ENCODE peak calls at places on chromosomes 11 and 22, in nine cellular contexts. One of them, this sample, is unnamed.

GRCh38 chr11:78161346-78161745 is 21.9 kb upstream of the ALG8 start:
- DNase-seq in uterus: no peak
- DNase-seq in A549: no peak
- DNase-seq in sigmoid colon: no peak
- DNase-seq in GM12891: no peak
- DNase-seq in prostate gland: no peak
- DNase-seq in heart left ventricle: no peak
- DNase-seq in NB4: no peak
- DNase-seq in transverse colon: no peak
- DNase-seq in this sample: no peak

GRCh38 chr11:118263694-118264567 is at the start of gene MPZL2:
- DNase-seq in heart left ventricle: no peak
- DNase-seq in A549: no peak
- DNase-seq in transverse colon: peak
- DNase-seq in GM12891: no peak
- DNase-seq in uterus: peak
- DNase-seq in prostate gland: peak
- DNase-seq in NB4: peak
- DNase-seq in sigmoid colon: no peak
- DNase-seq in this sample: peak

GRCh38 chr11:15826826-15827225 is 529.5 kb downstream of the SOX6 start:
- DNase-seq in NB4: peak
- DNase-seq in sigmoid colon: no peak
- DNase-seq in prostate gland: no peak
- DNase-seq in GM12891: peak
- DNase-seq in A549: peak
- DNase-seq in transverse colon: peak
- DNase-seq in uterus: no peak
- DNase-seq in heart left ventricle: peak
- DNase-seq in this sample: no peak

GRCh38 chr11:128938156-128938885 is 4.3 kb downstream of the TP53AIP1 start:
- DNase-seq in transverse colon: no peak
- DNase-seq in heart left ventricle: no peak
- DNase-seq in A549: no peak
- DNase-seq in prostate gland: no peak
- DNase-seq in sigmoid colon: no peak
- DNase-seq in uterus: no peak
- DNase-seq in GM12891: no peak
- DNase-seq in NB4: no peak
- DNase-seq in this sample: no peak

GRCh38 chr11:69116671-69117070 is 39.1 kb upstream of the SMIM38 start:
- DNase-seq in prostate gland: no peak
- DNase-seq in NB4: no peak
- DNase-seq in sigmoid colon: no peak
- DNase-seq in transverse colon: no peak
- DNase-seq in A549: no peak
- DNase-seq in heart left ventricle: no peak
- DNase-seq in uterus: no peak
- DNase-seq in GM12891: no peak
- DNase-seq in this sample: no peak

GRCh38 chr11:9765320-9766101 is 101.6 kb downstream of the SWAP70 start:
- DNase-seq in A549: no peak
- DNase-seq in NB4: peak
- DNase-seq in prostate gland: no peak
- DNase-seq in uterus: peak
- DNase-seq in GM12891: no peak
- DNase-seq in sigmoid colon: peak
- DNase-seq in heart left ventricle: peak
- DNase-seq in transverse colon: no peak
- DNase-seq in this sample: no peak

GRCh38 chr22:37501610-37502341 is 15.6 kb upstream of the MFNG start:
- DNase-seq in A549: peak
- DNase-seq in transverse colon: peak
- DNase-seq in prostate gland: peak
- DNase-seq in NB4: no peak
- DNase-seq in sigmoid colon: no peak
- DNase-seq in heart left ventricle: no peak
- DNase-seq in GM12891: no peak
- DNase-seq in uterus: peak
- DNase-seq in this sample: peak

GRCh38 chr11:1161410-1162152 is 3.8 kb downstream of the MUC5AC start:
- DNase-seq in heart left ventricle: no peak
- DNase-seq in transverse colon: peak
- DNase-seq in GM12891: peak
- DNase-seq in A549: no peak
- DNase-seq in NB4: no peak
- DNase-seq in uterus: no peak
- DNase-seq in prostate gland: no peak
- DNase-seq in sigmoid colon: peak
- DNase-seq in this sample: no peak

GRCh38 chr11:125167954-125168821 is 3.6 kb downstream of the PKNOX2 start:
- DNase-seq in prostate gland: peak
- DNase-seq in NB4: peak
- DNase-seq in A549: no peak
- DNase-seq in transverse colon: no peak
- DNase-seq in heart left ventricle: no peak
- DNase-seq in uterus: no peak
- DNase-seq in sigmoid colon: no peak
- DNase-seq in GM12891: no peak
- DNase-seq in this sample: no peak

GRCh38 chr11:42161886-42162285 is 702.4 kb upstream of the LRRC4C start:
- DNase-seq in prostate gland: no peak
- DNase-seq in heart left ventricle: no peak
- DNase-seq in transverse colon: no peak
- DNase-seq in GM12891: no peak
- DNase-seq in sigmoid colon: no peak
- DNase-seq in A549: no peak
- DNase-seq in NB4: no peak
- DNase-seq in uterus: no peak
- DNase-seq in this sample: no peak

GRCh38 chr11:13868710-13869403 is 93.7 kb upstream of the SPON1 start:
- DNase-seq in transverse colon: no peak
- DNase-seq in prostate gland: no peak
- DNase-seq in A549: no peak
- DNase-seq in NB4: no peak
- DNase-seq in heart left ventricle: no peak
- DNase-seq in sigmoid colon: no peak
- DNase-seq in uterus: no peak
- DNase-seq in GM12891: no peak
- DNase-seq in this sample: no peak

GRCh38 chr11:73218106-73218829 is at the start of gene P2RY2:
- DNase-seq in prostate gland: peak
- DNase-seq in sigmoid colon: peak
- DNase-seq in uterus: no peak
- DNase-seq in heart left ventricle: peak
- DNase-seq in transverse colon: peak
- DNase-seq in A549: peak
- DNase-seq in GM12891: peak
- DNase-seq in NB4: peak
- DNase-seq in this sample: peak
- TF ChIP-seq POLR2A in prostate gland: peak
- TF ChIP-seq POLR2A in sigmoid colon: peak
- TF ChIP-seq POLR2A in uterus: no peak
- TF ChIP-seq POLR2A in heart left ventricle: peak
- TF ChIP-seq POLR2A in transverse colon: peak
- TF ChIP-seq POLR2A in A549: peak
- TF ChIP-seq POLR2A in GM12891: no peak
- TF ChIP-seq POLR2A in NB4: peak
- TF ChIP-seq POLR2A in this sample: no peak

DNA sequence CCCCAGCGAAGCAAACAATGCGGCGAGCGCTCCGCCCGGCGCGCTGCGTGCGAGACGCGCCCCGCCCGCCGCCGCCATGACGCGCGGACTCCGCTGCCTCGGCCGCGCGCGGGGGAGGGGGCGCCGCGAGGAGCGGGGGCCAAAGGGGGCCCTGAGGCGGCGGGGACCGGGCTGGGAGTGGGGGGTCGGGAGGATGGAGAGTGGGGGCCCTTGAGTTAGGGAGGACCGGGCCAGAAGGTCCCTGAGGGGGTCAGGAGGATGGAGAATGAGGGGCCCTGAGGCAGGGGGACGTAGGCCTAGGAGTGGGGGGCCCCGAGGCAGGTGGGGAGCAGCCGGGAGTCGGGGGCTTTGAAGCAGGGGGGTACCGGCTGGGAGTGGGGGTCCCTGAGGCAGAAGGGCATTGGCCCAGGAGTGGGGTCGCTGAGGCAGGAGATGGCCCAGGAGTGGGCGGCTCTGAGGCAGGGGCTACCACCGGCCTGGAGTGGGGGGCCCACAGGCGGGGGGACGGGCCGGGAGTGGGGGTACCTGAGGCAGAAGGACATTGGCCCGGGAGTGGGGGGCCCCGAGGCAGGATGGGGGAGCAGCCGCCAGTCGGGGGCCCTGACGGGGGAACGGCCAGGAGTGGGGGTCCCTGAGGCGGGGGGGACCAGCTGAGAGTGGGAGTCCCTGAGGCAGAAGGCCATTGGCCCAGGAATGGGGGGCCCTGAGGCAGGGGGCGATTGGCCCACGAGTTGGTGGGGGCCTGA is at the start of gene BRD1:
- DNase-seq in GM12891: peak
- DNase-seq in heart left ventricle: peak
- DNase-seq in prostate gland: no peak
- DNase-seq in A549: no peak
- DNase-seq in NB4: peak
- DNase-seq in uterus: no peak
- DNase-seq in transverse colon: peak
- DNase-seq in sigmoid colon: no peak
- DNase-seq in this sample: no peak
- TF ChIP-seq POLR2A in GM12891: no peak
- TF ChIP-seq POLR2A in heart left ventricle: no peak
- TF ChIP-seq POLR2A in prostate gland: peak
- TF ChIP-seq POLR2A in A549: peak
- TF ChIP-seq POLR2A in NB4: peak
- TF ChIP-seq POLR2A in uterus: no peak
- TF ChIP-seq POLR2A in transverse colon: no peak
- TF ChIP-seq POLR2A in sigmoid colon: no peak
- TF ChIP-seq POLR2A in this sample: no peak

GRCh38 chr11:47400813-47401279 is 7.5 kb upstream of the SLC39A13 start:
- DNase-seq in prostate gland: no peak
- DNase-seq in heart left ventricle: no peak
- DNase-seq in A549: no peak
- DNase-seq in GM12891: no peak
- DNase-seq in NB4: peak
- DNase-seq in sigmoid colon: no peak
- DNase-seq in uterus: no peak
- DNase-seq in transverse colon: no peak
- DNase-seq in this sample: no peak

GRCh38 chr11:47398011-47398410 is 10.4 kb upstream of the SLC39A13 start:
- DNase-seq in transverse colon: no peak
- DNase-seq in GM12891: no peak
- DNase-seq in sigmoid colon: no peak
- DNase-seq in A549: no peak
- DNase-seq in heart left ventricle: no peak
- DNase-seq in uterus: no peak
- DNase-seq in prostate gland: no peak
- DNase-seq in NB4: no peak
- DNase-seq in this sample: no peak

GRCh38 chr11:47403135-47403534 is 5.3 kb upstream of the SLC39A13 start:
- DNase-seq in A549: no peak
- DNase-seq in uterus: no peak
- DNase-seq in heart left ventricle: no peak
- DNase-seq in sigmoid colon: no peak
- DNase-seq in GM12891: no peak
- DNase-seq in prostate gland: no peak
- DNase-seq in transverse colon: no peak
- DNase-seq in NB4: no peak
- DNase-seq in this sample: no peak

GRCh38 chr11:47398551-47398950 is 9.8 kb upstream of the SLC39A13 start:
- DNase-seq in sigmoid colon: no peak
- DNase-seq in NB4: no peak
- DNase-seq in transverse colon: no peak
- DNase-seq in heart left ventricle: no peak
- DNase-seq in GM12891: no peak
- DNase-seq in A549: no peak
- DNase-seq in prostate gland: no peak
- DNase-seq in uterus: no peak
- DNase-seq in this sample: no peak

GRCh38 chr11:47399860-47400812 is 8.3 kb upstream of the SLC39A13 start:
- DNase-seq in heart left ventricle: no peak
- DNase-seq in transverse colon: peak
- DNase-seq in sigmoid colon: no peak
- DNase-seq in NB4: peak
- DNase-seq in prostate gland: no peak
- DNase-seq in A549: no peak
- DNase-seq in uterus: no peak
- DNase-seq in GM12891: peak
- DNase-seq in this sample: no peak
- TF ChIP-seq POLR2A in heart left ventricle: peak
- TF ChIP-seq POLR2A in transverse colon: peak
- TF ChIP-seq POLR2A in sigmoid colon: peak
- TF ChIP-seq POLR2A in NB4: no peak
- TF ChIP-seq POLR2A in prostate gland: peak
- TF ChIP-seq POLR2A in A549: no peak
- TF ChIP-seq POLR2A in uterus: no peak
- TF ChIP-seq POLR2A in GM12891: no peak
- TF ChIP-seq POLR2A in this sample: no peak

GRCh38 chr11:67627394-67627787 is 2.3 kb downstream of the NUDT8 start:
- DNase-seq in GM12891: no peak
- DNase-seq in heart left ventricle: no peak
- DNase-seq in sigmoid colon: no peak
- DNase-seq in A549: no peak
- DNase-seq in prostate gland: no peak
- DNase-seq in transverse colon: no peak
- DNase-seq in uterus: no peak
- DNase-seq in NB4: no peak
- DNase-seq in this sample: no peak

GRCh38 chr11:67628710-67629385 is 889 bp downstream of the NUDT8 start:
- DNase-seq in NB4: no peak
- DNase-seq in A549: no peak
- DNase-seq in heart left ventricle: no peak
- DNase-seq in uterus: no peak
- DNase-seq in transverse colon: no peak
- DNase-seq in sigmoid colon: peak
- DNase-seq in GM12891: no peak
- DNase-seq in prostate gland: no peak
- DNase-seq in this sample: no peak

GRCh38 chr11:67627788-67628624 is 1.7 kb downstream of the NUDT8 start:
- DNase-seq in sigmoid colon: peak
- DNase-seq in GM12891: no peak
- DNase-seq in transverse colon: no peak
- DNase-seq in prostate gland: no peak
- DNase-seq in heart left ventricle: peak
- DNase-seq in A549: no peak
- DNase-seq in uterus: no peak
- DNase-seq in NB4: no peak
- DNase-seq in this sample: no peak

GRCh38 chr11:67629386-67630229 is at the start of gene NUDT8:
- DNase-seq in GM12891: peak
- DNase-seq in NB4: peak
- DNase-seq in sigmoid colon: peak
- DNase-seq in prostate gland: peak
- DNase-seq in A549: peak
- DNase-seq in uterus: peak
- DNase-seq in transverse colon: peak
- DNase-seq in heart left ventricle: peak
- DNase-seq in this sample: peak

DNA sequence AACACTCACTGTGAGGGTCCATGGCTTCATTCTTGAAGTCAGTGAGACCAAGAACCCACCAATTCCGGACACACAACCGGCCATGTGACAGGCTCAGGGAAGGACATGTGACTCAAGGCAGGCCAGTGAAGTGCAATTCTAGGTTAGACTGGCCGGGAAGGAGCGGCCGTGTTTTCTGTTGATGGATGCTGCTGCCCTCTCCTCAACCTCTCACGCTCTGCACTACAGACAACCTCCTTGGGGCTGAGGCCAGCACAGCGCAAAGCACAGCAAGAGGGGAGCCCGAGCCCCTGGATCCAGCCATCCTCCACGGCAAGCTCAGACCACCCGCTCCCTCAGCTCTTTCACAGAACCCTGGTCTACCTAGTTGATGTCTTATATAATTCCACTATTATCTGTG is 2.8 kb downstream of the NUDT8 start:
- DNase-seq in transverse colon: no peak
- DNase-seq in GM12891: no peak
- DNase-seq in sigmoid colon: no peak
- DNase-seq in heart left ventricle: no peak
- DNase-seq in NB4: no peak
- DNase-seq in uterus: no peak
- DNase-seq in prostate gland: no peak
- DNase-seq in A549: no peak
- DNase-seq in this sample: no peak
- TF ChIP-seq POLR2A in transverse colon: no peak
- TF ChIP-seq POLR2A in GM12891: no peak
- TF ChIP-seq POLR2A in sigmoid colon: no peak
- TF ChIP-seq POLR2A in heart left ventricle: no peak
- TF ChIP-seq POLR2A in NB4: no peak
- TF ChIP-seq POLR2A in uterus: no peak
- TF ChIP-seq POLR2A in prostate gland: no peak
- TF ChIP-seq POLR2A in A549: no peak
- TF ChIP-seq POLR2A in this sample: no peak